ENCODE peak calls at places on chromosomes 11 and 22, in eight cellular contexts. C is stimulated activated CD8-positive, alpha-beta memory T cell treated with anti-CD3 and anti-CD28 coated beads, Interleukin-4, amount 100 ng/mL, for 24 hours; B is GM23338; A is M059J; V is AG20443; X is caudate nucleus; Z is foreskin keratinocyte; I is activated CD8-positive, alpha-beta memory T cell treated with anti-CD3 and anti-CD28 coated beads for 4 hours. U is an unnamed sample.

GRCh38 chr11:19714093-19714386 is 1.4 kb downstream of the NAV2 start:
- DNase-seq in Z (no peak), A (peak; percentile 54), X (no peak), I (no peak), B (peak; percentile 54), V (no peak), C (no peak), U (no peak)

GRCh38 chr11:71466358-71466757 is 13.4 kb downstream of the NADSYN1 start:
- DNase-seq in C (no peak), I (no peak), X (no peak), A (no peak), B (no peak), Z (no peak), V (no peak), U (no peak)

GRCh38 chr22:45235851-45236342 is 4.8 kb downstream of the KIAA0930 start:
- DNase-seq in C (no peak), X (no peak), I (no peak), A (no peak), Z (no peak), V (no peak), B (no peak), U (peak; percentile 50)

GRCh38 chr22:30279389-30279788 is 9.9 kb downstream of the CASTOR1 start:
- DNase-seq in B (no peak), C (no peak), Z (no peak), X (no peak), A (no peak), I (no peak), V (peak; percentile 71), U (no peak)

GRCh38 chr22:49968831-49969661 is 8.5 kb downstream of the PIM3 start:
- DNase-seq in V (no peak), B (no peak), X (no peak), A (no peak), Z (no peak), C (no peak), I (no peak), U (no peak)

GRCh38 chr11:111561801-111562325 is 21.3 kb downstream of the LAYN start:
- DNase-seq in B (peak; percentile 67), Z (peak; percentile 84), C (no peak), I (no peak), X (no peak), V (peak; percentile 77), A (peak; percentile 91), U (no peak)

GRCh38 chr11:116613201-116613910 is 159.4 kb downstream of the BUD13 start:
- DNase-seq in C (no peak), A (no peak), V (no peak), B (no peak), Z (no peak), I (no peak), X (no peak), U (no peak)

GRCh38 chr11:65434667-65435179 is 12.1 kb downstream of the NEAT1 start:
- DNase-seq in X (no peak), Z (no peak), I (no peak), C (no peak), B (no peak), V (no peak), A (peak; percentile 42), U (no peak)

GRCh38 chr11:69335010-69335409 is 41.1 kb downstream of the MYEOV start:
- DNase-seq in I (no peak), B (no peak), V (no peak), X (no peak), Z (no peak), A (no peak), C (no peak), U (no peak)

GRCh38 chr22:45977551-45978274 is 751 bp upstream of the WNT7B start:
- DNase-seq in X (no peak), Z (no peak), A (peak; percentile 46), C (no peak), I (no peak), V (no peak), B (peak; percentile 58), U (no peak)

GRCh38 chr22:41524809-41525449 is 19.3 kb downstream of the POLR3H start:
- DNase-seq in B (peak; percentile 58), X (no peak), I (peak; percentile 30), C (peak; percentile 48), A (no peak), V (no peak), Z (no peak), U (no peak)

GRCh38 chr11:118143661-118144185 is 8.9 kb downstream of the SCN4B start:
- DNase-seq in V (no peak), I (no peak), C (no peak), A (no peak), X (no peak), Z (no peak), B (no peak), U (no peak)

GRCh38 chr11:19628018-19628417 is 84.6 kb upstream of the NAV2 start:
- DNase-seq in C (no peak), I (no peak), X (no peak), V (peak; percentile 90), Z (no peak), A (peak; percentile 98), B (no peak), U (no peak)

GRCh38 chr22:20464096-20464614 is 26.5 kb upstream of the SCARF2 start:
- DNase-seq in V (no peak), X (no peak), B (no peak), A (no peak), C (peak; percentile 19), Z (no peak), I (no peak), U (no peak)

GRCh38 chr22:45604239-45604711 is 67.4 kb upstream of the ATXN10 start:
- DNase-seq in X (no peak), V (peak; percentile 51), B (no peak), I (no peak), A (peak; percentile 85), Z (peak; percentile 97), C (no peak), U (no peak)

GRCh38 chr22:28019881-28020861 is 101.1 kb upstream of the PITPNB start:
- DNase-seq in V (peak; percentile 91), A (peak; percentile 64), I (peak; percentile 18), Z (peak; percentile 44), B (peak; percentile 87), X (peak; percentile 18), C (peak; percentile 55), U (peak; percentile 27)

GRCh38 chr11:27882066-27882697 is 181.9 kb upstream of the BDNF start:
- DNase-seq in B (no peak), I (no peak), Z (no peak), C (no peak), X (no peak), A (peak; percentile 81), V (peak; percentile 15), U (no peak)

GRCh38 chr11:64935634-64936081 is at the start of gene GPHA2:
- DNase-seq in A (no peak), X (no peak), V (peak; percentile 62), B (peak; percentile 90), C (no peak), Z (no peak), I (no peak), U (peak; percentile 2)

GRCh38 chr22:45777046-45777851 is 105.6 kb downstream of the ATXN10 start:
- DNase-seq in I (no peak), A (peak; percentile 69), X (no peak), V (no peak), C (no peak), B (no peak), Z (peak; percentile 86), U (no peak)

GRCh38 chr11:122421684-122422083 is 233.8 kb upstream of the UBASH3B start:
- DNase-seq in A (no peak), I (no peak), B (no peak), Z (peak; percentile 91), X (no peak), V (no peak), C (no peak), U (no peak)

GRCh38 chr22:37091986-37092385 is 17.5 kb downstream of the TMPRSS6 start:
- DNase-seq in B (no peak), A (no peak), Z (no peak), V (no peak), X (no peak), C (no peak), I (no peak), U (no peak)